ENCODE peak calls at places on chromosomes 13 and 19, in five cellular contexts. X, Y, B, N and T are unnamed samples.

GRCh38 chr19:1653300-1653628 is 849 bp upstream of the TCF3 start:
- DNase-seq in X (no peak), Y (no peak), B (no peak), N (no peak), T (no peak)

GRCh38 chr13:101019126-101019525 is 344.5 kb upstream of the TMTC4 start:
- DNase-seq in X (no peak), Y (no peak), B (no peak), N (no peak), T (peak)

GRCh38 chr19:43534811-43535761 is 2.1 kb downstream of the ZNF575 start:
- DNase-seq in X (peak), Y (no peak), B (peak), N (peak), T (peak)

GRCh38 chr19:43780706-43781525 is at the start of gene KCNN4:
- DNase-seq in X (peak), Y (peak), B (peak), N (peak), T (peak)

GRCh38 chr13:44758595-44759221 is 182.6 kb upstream of the TSC22D1 start:
- DNase-seq in X (no peak), Y (no peak), B (peak), N (peak), T (peak)

GRCh38 chr19:41998246-41999020 is 4.4 kb upstream of the ATP1A3 start:
- DNase-seq in X (peak), Y (no peak), B (peak), N (peak), T (peak)

GRCh38 chr13:24683833-24684599 is 3.8 kb downstream of the ATP12A start:
- DNase-seq in X (peak), Y (peak), B (peak), N (peak), T (peak)

GRCh38 chr19:15101479-15102082 is 5.6 kb upstream of the SYDE1 start:
- DNase-seq in X (no peak), Y (no peak), B (peak), N (peak), T (peak)

GRCh38 chr19:16266586-16266942 is 58.1 kb upstream of the KLF2 start:
- DNase-seq in X (no peak), Y (no peak), B (no peak), N (no peak), T (no peak)

GRCh38 chr13:24671367-24672117 is 8.7 kb upstream of the ATP12A start:
- DNase-seq in X (no peak), Y (no peak), B (peak), N (peak), T (peak)

GRCh38 chr13:100602472-100603142 is 14.0 kb upstream of the GGACT start:
- DNase-seq in X (no peak), Y (no peak), B (no peak), N (no peak), T (no peak)

GRCh38 chr13:113954046-113954841 is 19.6 kb downstream of the C13orf46 start:
- DNase-seq in X (no peak), Y (no peak), B (no peak), N (no peak), T (no peak)

GRCh38 chr13:99467764-99468163 is 33.5 kb upstream of the TM9SF2 start:
- DNase-seq in X (no peak), Y (no peak), B (peak), N (peak), T (peak)

GRCh38 chr19:51627491-51628138 is 2.6 kb downstream of the SIGLEC5 start:
- DNase-seq in X (no peak), Y (no peak), B (no peak), N (no peak), T (no peak)

GRCh38 chr13:21364357-21364756 is 94.7 kb downstream of the ZDHHC20 start:
- DNase-seq in X (no peak), Y (no peak), B (no peak), N (no peak), T (no peak)

GRCh38 chr13:110352735-110353134 is 45.7 kb downstream of the COL4A2 start:
- DNase-seq in X (no peak), Y (no peak), B (no peak), N (no peak), T (no peak)

GRCh38 chr13:36261011-36261410 is 36.6 kb downstream of the CCDC169 start:
- DNase-seq in X (no peak), Y (no peak), B (no peak), N (no peak), T (no peak)

GRCh38 chr19:21680026-21680425 is 87.4 kb downstream of the ZNF100 start:
- DNase-seq in X (no peak), Y (no peak), B (no peak), N (no peak), T (no peak)

GRCh38 chr13:22757530-22758120 is 423.2 kb upstream of the SGCG start:
- DNase-seq in X (no peak), Y (no peak), B (peak), N (no peak), T (no peak)

GRCh38 chr13:23986619-23987018 is 89.3 kb upstream of the C1QTNF9B start:
- DNase-seq in X (no peak), Y (no peak), B (no peak), N (peak), T (peak)

GRCh38 chr19:37997911-37998344 is 90.9 kb downstream of the SIPA1L3 start:
- DNase-seq in X (no peak), Y (no peak), B (peak), N (peak), T (peak)

GRCh38 chr13:77305276-77305675 is 21.6 kb downstream of the MYCBP2 start:
- DNase-seq in X (peak), Y (no peak), B (no peak), N (peak), T (no peak)

GRCh38 chr19:32458500-32459123 is 53.0 kb downstream of the DPY19L3 start:
- DNase-seq in X (no peak), Y (no peak), B (no peak), N (no peak), T (no peak)

GRCh38 chr13:110471833-110472162 is 89.7 kb downstream of the RAB20 start:
- DNase-seq in X (peak), Y (no peak), B (no peak), N (peak), T (peak)

GRCh38 chr13:109113427-109113826 is 484.0 kb downstream of the MYO16 start:
- DNase-seq in X (no peak), Y (no peak), B (no peak), N (no peak), T (no peak)

GRCh38 chr19:38842439-38843174 is 7.2 kb downstream of the HNRNPL start:
- DNase-seq in X (peak), Y (peak), B (no peak), N (no peak), T (no peak)

GRCh38 chr13:47310376-47310775 is 413.5 kb upstream of the HTR2A start:
- DNase-seq in X (no peak), Y (no peak), B (no peak), N (no peak), T (no peak)

GRCh38 chr13:24727731-24728601 is 36.0 kb upstream of the RNF17 start:
- DNase-seq in X (peak), Y (peak), B (peak), N (peak), T (peak)

GRCh38 chr13:50129065-50129922 is 114.0 kb downstream of the KCNRG start:
- DNase-seq in X (peak), Y (no peak), B (no peak), N (no peak), T (no peak)

GRCh38 chr19:3507371-3508120 is 1.4 kb downstream of the FZR1 start:
- DNase-seq in X (no peak), Y (peak), B (peak), N (peak), T (peak)

GRCh38 chr19:31600731-31601295 is 251.6 kb upstream of the TSHZ3 start:
- DNase-seq in X (no peak), Y (no peak), B (no peak), N (no peak), T (no peak)

GRCh38 chr19:39448271-39448670 is 2.9 kb downstream of the SUPT5H start:
- DNase-seq in X (peak), Y (no peak), B (peak), N (peak), T (peak)

GRCh38 chr13:99617474-99618255 is 116.4 kb downstream of the TM9SF2 start:
- DNase-seq in X (no peak), Y (no peak), B (peak), N (peak), T (peak)